ENCODE peak calls at places on chromosomes 13 and 19, in nine cellular contexts. E is OCI-LY7; W is psoas muscle; L is AG10803; O is activated CD8-positive, alpha-beta T cell treated with anti-CD3 and anti-CD28 coated beads for 36 hours; J is astrocyte; B is B cell; C is RWPE1; Q is Calu3. Z is an unnamed sample.

GRCh38 chr19:19475845-19476828 is 39.2 kb downstream of the TSSK6 start:
- DNase-seq in E (peak), W (no peak), L (no peak), O (no peak), J (no peak), B (no peak), C (no peak), Q (no peak), Z (peak)

GRCh38 chr13:91904005-91904404 is 505.6 kb downstream of the GPC5 start:
- DNase-seq in E (no peak), W (no peak), L (no peak), O (no peak), J (no peak), B (no peak), C (no peak), Q (no peak), Z (no peak)

GRCh38 chr19:54431255-54431838 is 16.1 kb downstream of the TTYH1 start:
- DNase-seq in E (no peak), W (no peak), L (no peak), O (no peak), J (peak), B (no peak), C (no peak), Q (peak), Z (no peak)

GRCh38 chr19:6018786-6019185 is 40.8 kb upstream of the RANBP3 start:
- DNase-seq in E (peak), W (no peak), L (no peak), O (peak), J (no peak), B (no peak), C (no peak), Q (no peak), Z (peak)

GRCh38 chr13:90534617-90535340 is 812.7 kb upstream of the MIR17HG start:
- DNase-seq in E (no peak), W (no peak), L (peak), O (no peak), J (no peak), B (no peak), C (no peak), Q (no peak), Z (no peak)

GRCh38 chr19:47486900-47487299 is 2.9 kb upstream of the KPTN start:
- DNase-seq in E (peak), W (no peak), L (no peak), O (peak), J (no peak), B (no peak), C (no peak), Q (no peak), Z (peak)

GRCh38 chr19:39671739-39672363 is 16.1 kb downstream of the LGALS16 start:
- DNase-seq in E (peak), W (no peak), L (peak), O (peak), J (peak), B (peak), C (peak), Q (peak), Z (peak)

GRCh38 chr19:46015961-46016425 is 6.9 kb downstream of the PGLYRP1 start:
- DNase-seq in E (no peak), W (no peak), L (no peak), O (peak), J (no peak), B (no peak), C (no peak), Q (no peak), Z (no peak)

GRCh38 chr19:5273782-5274181 is 66.8 kb downstream of the PTPRS start:
- DNase-seq in E (no peak), W (no peak), L (no peak), O (no peak), J (no peak), B (no peak), C (no peak), Q (no peak), Z (no peak)

GRCh38 chr19:48596679-48597465 is 9.7 kb upstream of the SPACA4 start:
- DNase-seq in E (no peak), W (no peak), L (no peak), O (peak), J (no peak), B (no peak), C (no peak), Q (no peak), Z (no peak)

GRCh38 chr13:107807306-107808073 is 407.8 kb downstream of the LIG4 start:
- DNase-seq in E (no peak), W (no peak), L (no peak), O (no peak), J (peak), B (no peak), C (no peak), Q (no peak), Z (no peak)

GRCh38 chr13:37074703-37075102 is 15.2 kb upstream of the SUPT20H start:
- DNase-seq in E (peak), W (no peak), L (peak), O (no peak), J (peak), B (no peak), C (peak), Q (no peak), Z (no peak)

GRCh38 chr13:100789968-100790367 is 115.4 kb upstream of the TMTC4 start:
- DNase-seq in E (no peak), W (no peak), L (no peak), O (no peak), J (peak), B (no peak), C (no peak), Q (no peak), Z (no peak)

GRCh38 chr13:93715866-93716265 is 489.3 kb downstream of the GPC6 start:
- DNase-seq in E (no peak), W (no peak), L (no peak), O (no peak), J (no peak), B (no peak), C (no peak), Q (no peak), Z (no peak)

GRCh38 chr13:80000679-80001509 is 340.0 kb downstream of the SPRY2 start:
- DNase-seq in E (no peak), W (no peak), L (no peak), O (no peak), J (no peak), B (no peak), C (no peak), Q (no peak), Z (no peak)

GRCh38 chr13:112722433-112723250 is 32.8 kb downstream of the ATP11A start:
- DNase-seq in E (no peak), W (no peak), L (peak), O (peak), J (peak), B (no peak), C (peak), Q (peak), Z (no peak)

GRCh38 chr13:46492946-46493345 is 60.0 kb upstream of the LRCH1 start:
- DNase-seq in E (peak), W (no peak), L (peak), O (no peak), J (peak), B (no peak), C (peak), Q (peak), Z (no peak)

GRCh38 chr13:114032121-114032799 is 58.4 kb upstream of the C13orf46 start:
- DNase-seq in E (no peak), W (no peak), L (peak), O (no peak), J (peak), B (no peak), C (peak), Q (no peak), Z (no peak)

GRCh38 chr13:57375876-57376275 is 208.9 kb downstream of the PRR20E start:
- DNase-seq in E (no peak), W (no peak), L (no peak), O (no peak), J (no peak), B (no peak), C (no peak), Q (no peak), Z (no peak)

GRCh38 chr13:36124236-36124822 is 6.9 kb downstream of the DCLK1 start:
- DNase-seq in E (no peak), W (no peak), L (peak), O (no peak), J (peak), B (no peak), C (no peak), Q (no peak), Z (no peak)

GRCh38 chr13:47036291-47037008 is 139.6 kb upstream of the HTR2A start:
- DNase-seq in E (peak), W (no peak), L (no peak), O (no peak), J (no peak), B (no peak), C (no peak), Q (peak), Z (no peak)

GRCh38 chr13:99522288-99522687 is 21.0 kb downstream of the TM9SF2 start:
- DNase-seq in E (no peak), W (no peak), L (peak), O (no peak), J (no peak), B (no peak), C (no peak), Q (no peak), Z (no peak)

GRCh38 chr19:7456964-7457541 is 31.8 kb downstream of the PEX11G start:
- DNase-seq in E (no peak), W (no peak), L (no peak), O (peak), J (no peak), B (peak), C (no peak), Q (no peak), Z (peak)

GRCh38 chr13:102724923-102725322 is 30.1 kb upstream of the METTL21C start:
- DNase-seq in E (peak), W (no peak), L (peak), O (no peak), J (peak), B (no peak), C (peak), Q (peak), Z (peak)

GRCh38 chr13:46211521-46212351 is at the start of gene LRRC63:
- DNase-seq in E (no peak), W (peak), L (peak), O (peak), J (peak), B (peak), C (peak), Q (peak), Z (peak)

GRCh38 chr13:50115695-50116094 is 100.5 kb downstream of the KCNRG start:
- DNase-seq in E (no peak), W (no peak), L (no peak), O (no peak), J (no peak), B (no peak), C (no peak), Q (no peak), Z (no peak)

GRCh38 chr19:17794731-17795494 is at the start of gene B3GNT3:
- DNase-seq in E (no peak), W (peak), L (no peak), O (no peak), J (no peak), B (no peak), C (peak), Q (peak), Z (no peak)

GRCh38 chr13:74444877-74445479 is 310.8 kb upstream of the KLF12 start:
- DNase-seq in E (no peak), W (no peak), L (peak), O (no peak), J (peak), B (no peak), C (peak), Q (no peak), Z (no peak)

GRCh38 chr19:6516659-6517291 is 14.1 kb upstream of the TNFSF9 start:
- DNase-seq in E (peak), W (peak), L (peak), O (peak), J (peak), B (peak), C (peak), Q (peak), Z (peak)

GRCh38 chr19:55694241-55694655 is 19.2 kb downstream of the EPN1 start:
- DNase-seq in E (no peak), W (no peak), L (no peak), O (no peak), J (no peak), B (no peak), C (no peak), Q (no peak), Z (no peak)

GRCh38 chr19:43673702-43674629 is 4.0 kb upstream of the PLAUR start:
- DNase-seq in E (no peak), W (no peak), L (no peak), O (no peak), J (no peak), B (no peak), C (no peak), Q (no peak), Z (no peak)

GRCh38 chr19:15234525-15235130 is 2.4 kb upstream of the EPHX3 start:
- DNase-seq in E (no peak), W (no peak), L (no peak), O (no peak), J (no peak), B (no peak), C (no peak), Q (no peak), Z (no peak)

GRCh38 chr19:43504426-43505185 is at the start of gene PHLDB3:
- DNase-seq in E (no peak), W (peak), L (peak), O (peak), J (no peak), B (peak), C (no peak), Q (peak), Z (peak)

GRCh38 chr13:31610270-31610998 is 128.9 kb upstream of the RXFP2 start:
- DNase-seq in E (no peak), W (no peak), L (no peak), O (no peak), J (no peak), B (no peak), C (no peak), Q (no peak), Z (no peak)

GRCh38 chr13:107250626-107251025 is 682.7 kb upstream of the ARGLU1 start:
- DNase-seq in E (no peak), W (no peak), L (no peak), O (no peak), J (no peak), B (no peak), C (no peak), Q (no peak), Z (no peak)

GRCh38 chr19:30676990-30677679 is 305.0 kb downstream of the ZNF536 start:
- DNase-seq in E (no peak), W (no peak), L (no peak), O (no peak), J (no peak), B (no peak), C (no peak), Q (no peak), Z (no peak)

GRCh38 chr19:49786432-49786831 is 19.6 kb downstream of the AP2A1 start:
- DNase-seq in E (no peak), W (no peak), L (peak), O (no peak), J (peak), B (no peak), C (peak), Q (no peak), Z (no peak)

DNA sequence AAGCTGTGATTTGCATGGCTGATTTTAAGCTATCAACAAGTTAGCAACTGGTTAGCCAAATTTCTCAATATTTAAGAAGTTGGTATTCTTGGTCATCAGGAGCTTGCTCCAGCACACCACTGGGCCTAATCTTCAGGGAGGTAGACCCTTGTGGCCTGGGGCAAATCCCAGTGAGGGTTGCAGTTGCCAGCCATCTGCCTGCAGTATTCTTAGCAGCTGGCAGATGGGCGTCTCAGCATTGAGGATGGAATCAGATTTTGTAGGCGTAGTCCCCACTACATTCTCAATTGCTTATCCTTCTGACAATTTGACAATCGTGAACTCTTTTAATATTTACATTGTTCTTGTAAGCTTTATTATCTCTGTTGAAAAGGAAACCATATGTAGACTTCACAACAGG is 1266.2 kb downstream of the SLITRK5 start:
- DNase-seq in E (no peak), W (no peak), L (no peak), O (no peak), J (no peak), B (no peak), C (no peak), Q (no peak), Z (peak)
- TF ChIP-seq CTCF in E (no peak), W (no peak), L (no peak), O (no peak), J (no peak), B (no peak), C (no peak), Q (no peak), Z (no peak)

GRCh38 chr19:2542341-2543069 is 66.6 kb downstream of the GADD45B start:
- DNase-seq in E (no peak), W (no peak), L (no peak), O (no peak), J (peak), B (no peak), C (no peak), Q (no peak), Z (no peak)

GRCh38 chr19:2543463-2544442 is 67.8 kb downstream of the GADD45B start:
- DNase-seq in E (peak), W (peak), L (peak), O (peak), J (peak), B (peak), C (peak), Q (peak), Z (peak)

GRCh38 chr19:2540251-2540645 is 64.3 kb downstream of the GADD45B start:
- DNase-seq in E (no peak), W (no peak), L (no peak), O (no peak), J (no peak), B (no peak), C (no peak), Q (no peak), Z (no peak)

GRCh38 chr19:2538096-2538757 is 62.3 kb downstream of the GADD45B start:
- DNase-seq in E (no peak), W (no peak), L (no peak), O (no peak), J (no peak), B (no peak), C (no peak), Q (no peak), Z (no peak)

GRCh38 chr19:2540646-2541454 is 64.9 kb downstream of the GADD45B start:
- DNase-seq in E (no peak), W (peak), L (peak), O (no peak), J (peak), B (no peak), C (peak), Q (peak), Z (no peak)
- TF ChIP-seq CTCF in E (no peak), W (peak), L (peak), O (no peak), J (no peak), B (no peak), C (no peak), Q (no peak), Z (no peak)

GRCh38 chr13:19957320-19958118 is 1.0 kb upstream of the ZMYM2 start:
- DNase-seq in E (peak), W (peak), L (peak), O (peak), J (peak), B (peak), C (peak), Q (peak), Z (peak)

GRCh38 chr13:19960673-19961015 is 2.1 kb downstream of the ZMYM2 start:
- DNase-seq in E (no peak), W (no peak), L (no peak), O (no peak), J (no peak), B (no peak), C (no peak), Q (no peak), Z (no peak)

GRCh38 chr13:19959831-19960672 is 1.5 kb downstream of the ZMYM2 start:
- DNase-seq in E (peak), W (peak), L (peak), O (peak), J (peak), B (peak), C (peak), Q (peak), Z (peak)

GRCh38 chr13:19958119-19959111 is at the start of gene ZMYM2:
- DNase-seq in E (peak), W (peak), L (peak), O (peak), J (peak), B (peak), C (peak), Q (peak), Z (peak)

GRCh38 chr13:19959141-19959830 is 759 bp downstream of the ZMYM2 start:
- DNase-seq in E (peak), W (peak), L (peak), O (peak), J (peak), B (peak), C (peak), Q (peak), Z (peak)
- TF ChIP-seq CTCF in E (no peak), W (no peak), L (peak), O (no peak), J (no peak), B (no peak), C (no peak), Q (peak), Z (peak)

DNA sequence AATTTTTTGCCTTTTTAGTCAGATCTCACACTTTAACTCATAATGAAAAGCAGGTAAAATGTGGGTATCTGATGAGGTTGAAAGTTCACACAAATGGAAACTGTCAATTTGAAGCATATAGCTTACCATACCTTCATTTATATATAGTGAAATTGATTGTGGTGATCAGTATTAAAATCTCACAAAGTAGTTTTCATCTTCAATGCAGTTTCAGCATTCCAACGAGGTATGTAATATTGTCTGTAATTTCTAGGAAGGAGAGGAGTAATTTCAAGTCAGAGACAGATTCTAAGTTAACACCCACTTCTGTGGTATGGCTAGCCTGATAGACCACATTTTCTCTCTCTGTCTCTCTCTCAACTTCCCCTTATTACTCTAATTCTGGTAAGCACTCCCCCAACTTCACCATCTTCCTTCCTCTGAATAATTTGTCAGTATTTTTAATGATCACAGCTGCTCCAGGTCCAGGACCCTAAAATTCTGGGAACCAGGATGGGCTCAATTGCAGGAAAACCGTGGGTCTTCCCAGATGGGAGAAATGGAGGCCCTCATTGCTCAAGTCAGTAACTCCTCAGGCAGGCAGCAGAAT is 455.7 kb downstream of the FGF9 start:
- DNase-seq in E (no peak), W (no peak), L (no peak), O (peak), J (no peak), B (no peak), C (no peak), Q (no peak), Z (no peak)
- TF ChIP-seq CTCF in E (no peak), W (no peak), L (no peak), O (no peak), J (no peak), B (no peak), C (no peak), Q (no peak), Z (no peak)

DNA sequence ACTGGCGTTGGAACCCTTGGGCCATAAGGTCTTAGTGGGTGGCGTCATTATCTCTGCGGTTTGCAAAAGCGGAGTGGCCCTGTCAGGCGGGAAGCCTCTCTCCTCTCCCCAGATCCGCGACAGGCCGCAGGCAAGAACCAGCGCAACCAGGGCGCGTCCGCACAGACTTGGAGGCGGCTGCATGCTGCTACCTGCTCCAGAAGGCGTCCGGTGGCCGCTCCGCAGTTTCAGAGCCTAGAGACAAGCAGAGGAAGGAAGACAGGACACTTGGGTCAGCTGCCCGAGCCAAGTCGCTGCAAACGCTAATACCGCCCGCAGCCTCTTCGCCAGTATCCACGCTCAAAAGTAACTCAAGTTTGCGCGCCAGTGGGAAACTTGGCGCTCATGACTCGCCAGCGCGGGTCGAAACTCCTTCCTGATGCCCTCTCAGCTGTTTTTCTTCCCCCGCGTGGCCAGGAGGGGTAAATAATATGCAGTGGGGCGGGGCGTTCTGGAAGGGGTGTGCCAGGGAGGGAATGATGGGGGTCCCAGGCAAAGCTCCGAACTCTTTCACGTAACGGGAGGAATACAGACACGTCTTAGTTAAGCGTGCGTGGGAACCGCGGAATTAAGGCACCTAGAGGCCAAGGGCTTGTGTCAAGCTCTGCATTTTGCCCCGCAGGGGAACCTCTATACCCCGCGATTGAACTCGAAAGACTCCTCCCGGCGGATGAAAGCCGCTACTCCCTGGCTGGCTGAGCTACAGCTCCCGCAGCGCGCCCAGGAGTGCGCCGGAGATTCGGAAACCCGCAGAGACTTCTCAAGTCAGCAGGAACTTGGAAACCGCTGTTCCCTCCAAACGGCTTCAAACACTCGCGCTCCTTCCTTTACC is at the start of gene EDNRB:
- DNase-seq in E (no peak), W (peak), L (peak), O (peak), J (peak), B (no peak), C (peak), Q (no peak), Z (peak)
- TF ChIP-seq CTCF in E (no peak), W (no peak), L (peak), O (no peak), J (peak), B (no peak), C (no peak), Q (no peak), Z (no peak)

Z was measured in WERI-Rb-1.